ENCODE peak calls at places on chromosomes 3 and 15, in six cellular contexts. A is neural progenitor cell, T is HCT116, D is PC-3, S is GM23248, Z is MM.1S. B is an unnamed sample.

GRCh38 chr15:77921664-77922063 is 155.8 kb downstream of the TBC1D2B start:
- DNase-seq in D (no peak), T (no peak), S (no peak), A (no peak), Z (no peak), B (no peak)

GRCh38 chr3:115784739-115785571 is 161.6 kb downstream of the GAP43 start:
- DNase-seq in A (no peak), Z (no peak), S (peak; percentile 96), D (peak; percentile 26), T (no peak), B (peak; percentile 32)

GRCh38 chr3:10994311-10994710 is 1.8 kb downstream of the SLC6A1 start:
- DNase-seq in T (no peak), Z (no peak), S (no peak), D (no peak), A (peak; percentile 23), B (no peak)

GRCh38 chr15:91824256-91824655 is 29.3 kb upstream of the SLCO3A1 start:
- DNase-seq in A (no peak), D (no peak), S (no peak), Z (no peak), T (no peak), B (peak; percentile 33)

GRCh38 chr3:57727096-57727495 is 29.0 kb upstream of the SLMAP start:
- DNase-seq in S (peak; percentile 26), D (no peak), A (no peak), T (no peak), Z (no peak), B (no peak)

GRCh38 chr15:31081568-31082250 is 19.8 kb downstream of the TRPM1 start:
- DNase-seq in S (peak; percentile 32), T (no peak), D (peak; percentile 73), A (no peak), Z (peak; percentile 97), B (no peak)

GRCh38 chr3:127785711-127786265 is 36.5 kb downstream of the MGLL start:
- DNase-seq in Z (no peak), D (no peak), T (no peak), A (no peak), S (no peak), B (no peak)

GRCh38 chr3:171383206-171384018 is 76.8 kb downstream of the TNIK start:
- DNase-seq in Z (no peak), S (peak; percentile 74), T (no peak), A (peak; percentile 18), D (no peak), B (no peak)

GRCh38 chr15:86164222-86164898 is 84.7 kb downstream of the AGBL1 start:
- DNase-seq in S (no peak), A (no peak), T (no peak), D (no peak), Z (no peak), B (peak; percentile 68)

GRCh38 chr15:90570643-90571042 is 40.9 kb downstream of the CRTC3 start:
- DNase-seq in T (no peak), A (no peak), Z (no peak), S (peak; percentile 38), D (no peak), B (no peak)

GRCh38 chr3:37546876-37547275 is 314.8 kb upstream of the CTDSPL start:
- DNase-seq in T (no peak), S (peak; percentile 79), Z (no peak), D (peak; percentile 37), A (peak; percentile 58), B (peak; percentile 12)

GRCh38 chr3:99866167-99866810 is 48.6 kb downstream of the CMSS1 start:
- DNase-seq in Z (no peak), T (no peak), A (no peak), D (peak; percentile 43), S (peak; percentile 86), B (no peak)

GRCh38 chr3:49972656-49973055 is 32.7 kb downstream of the RBM6 start:
- DNase-seq in A (no peak), Z (no peak), D (no peak), T (no peak), S (no peak), B (no peak)

GRCh38 chr15:90623854-90624253 is 93.3 kb upstream of the BLM start:
- DNase-seq in S (no peak), Z (no peak), D (no peak), A (no peak), T (no peak), B (no peak)

GRCh38 chr3:113285741-113286140 is 74.4 kb downstream of the BOC start:
- DNase-seq in D (no peak), Z (no peak), A (no peak), T (no peak), S (no peak), B (no peak)

GRCh38 chr3:150345021-150345538 is 63.0 kb upstream of the TSC22D2 start:
- DNase-seq in S (peak; percentile 39), Z (no peak), A (peak; percentile 27), T (peak; percentile 98), D (peak; percentile 100), B (peak; percentile 80)

GRCh38 chr3:69763976-69764851 is 24.9 kb downstream of the MITF start:
- DNase-seq in A (no peak), D (no peak), S (no peak), T (no peak), Z (peak; percentile 41), B (no peak)

GRCh38 chr15:98241032-98241554 is 280.6 kb downstream of the ARRDC4 start:
- DNase-seq in Z (no peak), A (no peak), D (no peak), S (no peak), T (no peak), B (no peak)

GRCh38 chr3:124053871-124054270 is 61.9 kb upstream of the ROPN1 start:
- DNase-seq in D (no peak), T (no peak), Z (peak; percentile 7), S (no peak), A (no peak), B (no peak)

GRCh38 chr3:150454085-150454484 is 46.0 kb downstream of the TSC22D2 start:
- DNase-seq in T (no peak), A (no peak), Z (no peak), D (no peak), S (no peak), B (no peak)

GRCh38 chr3:12750658-12751071 is 8.4 kb downstream of the TMEM40 start:
- DNase-seq in A (no peak), D (peak; percentile 57), S (peak; percentile 86), Z (no peak), T (no peak), B (no peak)

GRCh38 chr15:31403606-31404005 is 77.0 kb downstream of the KLF13 start:
- DNase-seq in D (no peak), A (no peak), S (peak; percentile 65), T (no peak), Z (no peak), B (no peak)

GRCh38 chr3:61989681-61990080 is 383.7 kb downstream of the FEZF2 start:
- DNase-seq in Z (no peak), T (no peak), A (no peak), S (no peak), D (no peak), B (no peak)

GRCh38 chr3:110436209-110436608 is 635.4 kb upstream of the NECTIN3 start:
- DNase-seq in D (no peak), Z (no peak), T (no peak), A (no peak), S (no peak), B (no peak)

GRCh38 chr3:96863129-96863740 is 48.8 kb downstream of the EPHA6 start:
- DNase-seq in Z (peak; percentile 52), A (peak; percentile 72), S (peak; percentile 56), T (no peak), D (peak; percentile 63), B (peak; percentile 72)

GRCh38 chr15:47505712-47506542 is 211.4 kb upstream of the SEMA6D start:
- DNase-seq in T (no peak), Z (no peak), D (no peak), A (no peak), S (peak; percentile 37), B (peak; percentile 8)

GRCh38 chr3:152474585-152474984 is 205.9 kb downstream of the MBNL1 start:
- DNase-seq in T (peak; percentile 43), Z (peak; percentile 33), S (peak; percentile 85), A (peak; percentile 59), D (peak; percentile 74), B (peak; percentile 63)

DNA sequence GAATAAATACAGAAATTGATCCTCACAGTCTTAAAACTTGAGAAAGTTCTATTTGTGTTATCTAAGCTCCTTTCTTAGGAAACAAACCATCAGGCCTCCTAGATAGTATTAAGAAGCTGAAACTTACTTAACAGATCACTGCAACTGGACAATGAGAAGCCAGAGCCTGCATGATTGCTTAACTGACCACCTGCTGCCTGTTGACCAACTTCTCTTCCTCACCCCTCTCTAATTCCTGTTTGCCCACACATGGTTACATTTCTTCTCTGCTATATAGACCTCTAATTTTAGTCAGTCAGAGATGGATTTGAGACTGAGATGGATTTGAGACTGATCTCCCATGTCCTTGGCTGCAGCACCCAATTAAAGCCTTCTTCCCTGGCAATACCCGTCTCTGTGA is 13.5 kb downstream of the CCPG1 start:
- DNase-seq in A (peak; percentile 54), T (no peak), D (no peak), S (no peak), Z (no peak), B (no peak)
- H3K9me3 ChIP-seq in A (no peaks in the 10 kb centered on the region), T (no peaks in the 10 kb centered on the region), D (no peaks in the 10 kb centered on the region), S (no peaks in the 10 kb centered on the region), Z (no peaks in the 10 kb centered on the region), B (no peaks in the 10 kb centered on the region)

GRCh38 chr15:49215768-49216739 is 46.0 kb downstream of the GALK2 start:
- DNase-seq in A (peak; percentile 44), Z (no peak), T (peak; percentile 16), D (peak; percentile 42), S (no peak), B (no peak)
- TF ChIP-seq EZH2phosphoT487 in A (no peak), Z (no peak), T (no peak), D (no peak), S (no peak), B (no peak)

DNA sequence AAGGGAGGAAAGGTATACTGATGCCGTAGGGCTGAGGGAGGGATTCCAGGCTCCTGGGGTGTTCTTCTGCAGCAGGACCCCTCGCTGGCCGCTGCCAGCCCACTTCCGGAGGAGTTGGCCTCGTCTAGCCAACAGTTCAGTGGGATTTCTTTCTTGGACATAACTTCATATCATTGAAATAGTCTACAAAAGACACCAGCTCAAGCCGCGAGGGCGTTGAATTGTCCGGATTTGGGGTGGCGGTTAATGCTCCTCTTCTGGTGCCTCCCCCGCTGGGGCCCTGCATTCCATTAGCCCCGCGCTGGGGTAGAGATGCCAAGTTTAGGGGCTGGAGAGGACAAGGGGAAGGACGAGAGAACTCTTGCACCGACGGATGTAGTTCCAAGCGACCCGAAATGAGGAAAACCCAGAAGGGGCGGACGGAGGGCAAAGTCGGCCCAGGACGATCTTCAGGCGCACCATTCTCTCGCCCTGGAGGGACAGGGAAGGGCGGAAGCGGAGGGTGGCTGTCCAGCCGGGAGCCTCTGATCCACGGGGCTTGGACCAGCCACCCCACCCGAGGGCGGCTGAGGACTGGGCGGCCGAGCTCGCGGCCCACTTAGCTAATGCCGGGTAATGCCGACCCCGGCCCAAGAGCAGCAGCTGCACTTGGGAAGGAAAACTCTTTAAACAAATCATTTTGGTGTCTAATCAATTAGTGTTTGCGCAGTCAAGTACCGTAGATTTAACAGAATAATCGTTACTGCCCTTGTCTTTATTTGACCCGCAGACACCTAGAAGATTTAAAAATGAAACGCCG is 4.7 kb upstream of the ONECUT1 start:
- DNase-seq in D (no peak), S (no peak), Z (no peak), T (no peak), A (no peak), B (no peak)
- TF ChIP-seq EZH2 in D (no peak), S (peak; percentile 50), Z (no peak), T (no peak), A (peak; percentile 76), B (peak; percentile 55)

DNA sequence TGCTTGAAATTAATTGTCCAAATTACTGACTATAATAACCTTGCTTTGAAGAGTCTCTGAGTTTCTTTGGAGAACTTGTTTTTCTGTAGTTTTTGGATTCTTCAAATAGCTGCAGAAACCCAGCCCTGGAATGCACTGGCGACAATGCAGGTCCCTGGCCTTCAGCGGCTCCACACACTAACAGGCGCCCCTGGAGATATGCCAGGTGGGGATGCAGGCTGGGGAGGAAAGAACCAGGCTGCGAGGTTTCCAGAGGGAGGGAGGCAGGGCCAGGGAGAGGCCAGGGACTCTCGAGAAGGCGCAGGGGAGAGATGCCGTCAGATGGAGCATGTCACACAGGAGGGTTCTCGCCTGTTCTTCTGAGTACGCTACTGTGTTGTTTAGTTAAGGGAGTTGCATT is 283.0 kb downstream of the GABRG3 start:
- DNase-seq in S (no peak), T (no peak), D (no peak), A (no peak), Z (no peak), B (no peak)
- H3K9me3 ChIP-seq in S (no peaks in the 10 kb centered on the region), T (peaks cover 69% of the 10 kb centered on the region), D (peaks cover 6% of the 10 kb centered on the region), A (no peaks in the 10 kb centered on the region), Z (no peaks in the 10 kb centered on the region), B (no peaks in the 10 kb centered on the region)

B was measured in hepatocyte.